ENCODE peak calls at places on chromosome 14, in seven cellular contexts. One of them, this sample, is unnamed.

GRCh38 chr14:96634481-96634880 is 132.3 kb downstream of the PAPOLA start:
- DNase-seq in adrenal gland: no peak
- DNase-seq in NCI-H1694: no peak
- DNase-seq in mammary epithelial cell: no peak
- DNase-seq in NCI-H460: no peak
- DNase-seq in DMS153: no peak
- DNase-seq in RWPE1: no peak
- DNase-seq in this sample: no peak

GRCh38 chr14:22448035-22448904 is 140.8 kb downstream of the DAD1 start:
- DNase-seq in adrenal gland: no peak
- DNase-seq in NCI-H1694: no peak
- DNase-seq in mammary epithelial cell: no peak
- DNase-seq in NCI-H460: no peak
- DNase-seq in DMS153: no peak
- DNase-seq in RWPE1: no peak
- DNase-seq in this sample: no peak

GRCh38 chr14:72513994-72514659 is 379.8 kb downstream of the DPF3 start:
- DNase-seq in adrenal gland: no peak
- DNase-seq in NCI-H1694: peak
- DNase-seq in mammary epithelial cell: peak
- DNase-seq in NCI-H460: peak
- DNase-seq in DMS153: no peak
- DNase-seq in RWPE1: peak
- DNase-seq in this sample: no peak

GRCh38 chr14:42214981-42215491 is 608.4 kb downstream of the LRFN5 start:
- DNase-seq in adrenal gland: no peak
- DNase-seq in NCI-H1694: no peak
- DNase-seq in mammary epithelial cell: peak
- DNase-seq in NCI-H460: no peak
- DNase-seq in DMS153: no peak
- DNase-seq in RWPE1: peak
- DNase-seq in this sample: no peak

GRCh38 chr14:80977103-80977728 is 21.8 kb downstream of the TSHR start:
- DNase-seq in adrenal gland: no peak
- DNase-seq in NCI-H1694: no peak
- DNase-seq in mammary epithelial cell: no peak
- DNase-seq in NCI-H460: no peak
- DNase-seq in DMS153: no peak
- DNase-seq in RWPE1: no peak
- DNase-seq in this sample: no peak

GRCh38 chr14:58705066-58705465 is 67.3 kb downstream of the DACT1 start:
- DNase-seq in adrenal gland: no peak
- DNase-seq in NCI-H1694: no peak
- DNase-seq in mammary epithelial cell: no peak
- DNase-seq in NCI-H460: no peak
- DNase-seq in DMS153: no peak
- DNase-seq in RWPE1: no peak
- DNase-seq in this sample: no peak

GRCh38 chr14:22882529-22883190 is 362 bp upstream of the REM2 start:
- DNase-seq in adrenal gland: peak
- DNase-seq in NCI-H1694: peak
- DNase-seq in mammary epithelial cell: peak
- DNase-seq in NCI-H460: no peak
- DNase-seq in DMS153: peak
- DNase-seq in RWPE1: peak
- DNase-seq in this sample: no peak

GRCh38 chr14:92280554-92281262 is 42.3 kb upstream of the SLC24A4 start:
- DNase-seq in adrenal gland: no peak
- DNase-seq in NCI-H1694: no peak
- DNase-seq in mammary epithelial cell: no peak
- DNase-seq in NCI-H460: no peak
- DNase-seq in DMS153: no peak
- DNase-seq in RWPE1: no peak
- DNase-seq in this sample: no peak

GRCh38 chr14:101962503-101962874 is 1.9 kb upstream of the DYNC1H1 start:
- DNase-seq in adrenal gland: no peak
- DNase-seq in NCI-H1694: peak
- DNase-seq in mammary epithelial cell: peak
- DNase-seq in NCI-H460: peak
- DNase-seq in DMS153: peak
- DNase-seq in RWPE1: peak
- DNase-seq in this sample: peak

GRCh38 chr14:96304956-96305355 is 48.9 kb downstream of the BDKRB1 start:
- DNase-seq in adrenal gland: no peak
- DNase-seq in NCI-H1694: no peak
- DNase-seq in mammary epithelial cell: peak
- DNase-seq in NCI-H460: no peak
- DNase-seq in DMS153: no peak
- DNase-seq in RWPE1: peak
- DNase-seq in this sample: no peak

GRCh38 chr14:74611672-74612345 is at the start of gene LTBP2:
- DNase-seq in adrenal gland: no peak
- DNase-seq in NCI-H1694: no peak
- DNase-seq in mammary epithelial cell: peak
- DNase-seq in NCI-H460: no peak
- DNase-seq in DMS153: no peak
- DNase-seq in RWPE1: no peak
- DNase-seq in this sample: no peak